ENCODE peak calls at places on chromosomes 1 and 21, in six cellular contexts. O is heart left ventricle, C is K562, U is Peyer's patch, J is endothelial cell of umbilical vein, Q is vagina. P is an unnamed sample.

GRCh38 chr1:62384276-62385005 is 52.4 kb upstream of the USP1 start:
- DNase-seq in Q (no peak), C (no peak), U (no peak), O (peak; percentile 37), J (peak; percentile 60), P (peak; percentile 42)

GRCh38 chr1:167676205-167676915 is 45.4 kb upstream of the MPZL1 start:
- DNase-seq in C (no peak), U (no peak), Q (no peak), O (no peak), J (no peak), P (no peak)

GRCh38 chr1:41418868-41419583 is 57.8 kb downstream of the FOXO6 start:
- DNase-seq in U (peak; percentile 83), Q (no peak), C (no peak), O (peak; percentile 90), J (peak; percentile 67), P (peak; percentile 83)

GRCh38 chr1:54857741-54858665 is 29.0 kb downstream of the DHCR24 start:
- DNase-seq in Q (no peak), J (no peak), C (no peak), U (no peak), O (no peak), P (no peak)

GRCh38 chr1:69567847-69568434 is at the start of gene LRRC7:
- DNase-seq in J (peak; percentile 34), Q (no peak), U (peak; percentile 47), C (peak; percentile 26), O (no peak), P (no peak)

GRCh38 chr1:206456577-206457375 is 13.5 kb upstream of the IKBKE start:
- DNase-seq in O (no peak), J (peak; percentile 55), U (no peak), C (no peak), Q (no peak), P (no peak)

GRCh38 chr21:38809170-38809878 is 3.6 kb downstream of the ETS2 start:
- DNase-seq in C (no peak), Q (no peak), O (no peak), J (no peak), U (no peak), P (no peak)

GRCh38 chr1:244113532-244114320 is 62.6 kb downstream of the ZBTB18 start:
- DNase-seq in Q (no peak), J (peak; percentile 6), U (no peak), C (no peak), O (no peak), P (no peak)

GRCh38 chr1:3668585-3669300 is 16.4 kb downstream of the TP73 start:
- DNase-seq in C (peak; percentile 74), O (peak; percentile 90), Q (no peak), J (no peak), U (peak; percentile 90), P (peak; percentile 98)

GRCh38 chr1:116880952-116881351 is 28.8 kb upstream of the PTGFRN start:
- DNase-seq in J (no peak), Q (no peak), U (no peak), C (no peak), O (peak; percentile 57), P (peak; percentile 50)

GRCh38 chr1:238991730-238992490 is 394.5 kb upstream of the CHRM3 start:
- DNase-seq in U (no peak), J (no peak), C (no peak), O (no peak), Q (no peak), P (no peak)

GRCh38 chr1:20962576-20963258 is 175.6 kb upstream of the HP1BP3 start:
- DNase-seq in U (no peak), Q (no peak), C (no peak), J (no peak), O (no peak), P (no peak)

GRCh38 chr1:240399381-240399780 is 212.6 kb downstream of the GREM2 start:
- DNase-seq in Q (no peak), J (no peak), U (no peak), C (no peak), O (no peak), P (no peak)

GRCh38 chr1:177611402-177611801 is 358.5 kb downstream of the SEC16B start:
- DNase-seq in U (no peak), O (no peak), Q (no peak), J (no peak), C (no peak), P (no peak)

GRCh38 chr1:212951058-212951923 is 950 bp downstream of the VASH2 start:
- DNase-seq in Q (no peak), O (no peak), C (no peak), J (no peak), U (no peak), P (no peak)

GRCh38 chr21:36918291-36918690 is 48.2 kb downstream of the HLCS start:
- DNase-seq in Q (no peak), O (no peak), C (no peak), U (no peak), J (no peak), P (peak; percentile 41)

GRCh38 chr1:55868026-55868425 is 652.9 kb upstream of the USP24 start:
- DNase-seq in O (no peak), Q (no peak), J (peak; percentile 6), U (no peak), C (no peak), P (no peak)

GRCh38 chr1:23529146-23530088 is 1.6 kb downstream of the E2F2 start:
- DNase-seq in O (no peak), Q (no peak), C (peak; percentile 54), U (peak; percentile 74), J (no peak), P (peak; percentile 10)

GRCh38 chr1:32246888-32247273 is at the start of gene FAM167B:
- DNase-seq in C (no peak), J (peak; percentile 37), Q (no peak), U (no peak), O (peak; percentile 62), P (no peak)

GRCh38 chr1:232963366-232963765 is 13.0 kb downstream of the NTPCR start:
- DNase-seq in Q (no peak), J (peak; percentile 93), U (no peak), O (no peak), C (no peak), P (no peak)

GRCh38 chr1:41677586-41677985 is 193.1 kb upstream of the EDN2 start:
- DNase-seq in U (no peak), C (no peak), J (no peak), Q (no peak), O (no peak), P (no peak)

GRCh38 chr1:24643362-24644346 is 552 bp downstream of the SRRM1 start:
- DNase-seq in U (no peak), Q (no peak), C (peak; percentile 75), J (peak; percentile 25), O (no peak), P (peak; percentile 38)

GRCh38 chr1:209662879-209663327 is 10.7 kb upstream of the LAMB3 start:
- DNase-seq in J (no peak), O (no peak), C (no peak), Q (no peak), U (no peak), P (no peak)

GRCh38 chr1:159180516-159180915 is 9.1 kb downstream of the CADM3 start:
- DNase-seq in C (no peak), O (no peak), Q (no peak), J (no peak), U (no peak), P (no peak)

GRCh38 chr1:46300673-46301405 is 2.6 kb downstream of the LRRC41 start:
- DNase-seq in O (peak; percentile 50), C (no peak), J (peak; percentile 59), Q (no peak), U (no peak), P (no peak)

DNA sequence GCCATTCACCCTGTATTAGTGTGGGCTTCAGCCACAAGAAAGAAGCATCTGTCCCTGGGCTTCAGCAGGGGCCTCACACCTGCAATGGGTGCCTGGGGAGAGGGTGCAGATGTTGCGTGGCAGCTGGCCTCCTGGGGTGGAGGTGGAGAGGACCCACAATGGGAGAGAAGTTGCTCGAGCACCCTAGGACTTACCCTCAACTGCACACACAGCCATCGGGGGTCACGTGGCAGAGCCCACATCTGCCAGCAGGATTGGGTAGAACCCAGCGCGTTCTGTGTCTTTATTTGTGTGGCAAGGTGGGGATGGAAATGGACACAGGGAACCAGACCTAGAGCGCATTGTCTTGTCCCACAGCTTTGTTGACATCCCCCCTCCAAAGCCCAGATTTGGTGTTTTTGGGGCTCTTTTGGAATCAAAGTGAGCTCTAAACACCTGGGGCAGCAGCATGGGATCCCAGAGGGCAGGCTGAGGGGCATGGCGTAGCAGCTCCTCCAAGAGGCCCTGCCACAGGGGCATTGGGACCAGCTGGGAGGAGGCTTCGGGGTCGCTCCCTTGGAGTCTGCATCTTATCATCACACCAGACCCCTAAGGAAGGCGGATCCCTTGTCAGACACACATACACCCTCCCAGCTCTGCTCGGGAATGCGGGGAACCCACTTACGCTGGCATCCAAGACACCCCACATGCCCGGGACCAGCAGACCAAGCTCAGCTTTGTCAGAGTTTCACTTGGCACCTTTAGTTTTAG is 5.1 kb downstream of the ABCG1 start:
- DNase-seq in C (no peak), J (no peak), Q (no peak), U (no peak), O (no peak), P (no peak)
- H3K27me3 ChIP-seq in C (peaks cover 60% of the 10 kb centered on the region), J (peaks cover 2% of the 10 kb centered on the region), Q (no peaks in the 10 kb centered on the region), U (no peaks in the 10 kb centered on the region), O (no peaks in the 10 kb centered on the region), P (peaks cover 7% of the 10 kb centered on the region)

GRCh38 chr1:156742801-156743200 is 1.9 kb upstream of the MRPL24 start:
- DNase-seq in Q (no peak), C (no peak), U (no peak), J (no peak), O (no peak), P (no peak)

GRCh38 chr1:156740307-156740678 is 595 bp downstream of the MRPL24 start:
- DNase-seq in Q (no peak), U (no peak), J (no peak), O (no peak), C (no peak), P (no peak)

GRCh38 chr1:156741613-156741983 is 710 bp upstream of the MRPL24 start:
- DNase-seq in J (no peak), U (no peak), O (no peak), C (no peak), Q (no peak), P (no peak)

GRCh38 chr1:156742017-156742416 is 1.1 kb upstream of the MRPL24 start:
- DNase-seq in C (no peak), U (no peak), J (no peak), O (no peak), Q (no peak), P (no peak)

GRCh38 chr1:156740679-156741612 is at the start of gene MRPL24:
- DNase-seq in O (peak; percentile 97), U (peak; percentile 96), J (peak; percentile 99), C (peak; percentile 81), Q (peak; percentile 98), P (peak; percentile 98)
- TF ChIP-seq POLR2A in O (peak; percentile 47), U (no peak), J (peak; percentile 69), C (peak; percentile 81), Q (no peak), P (peak; percentile 77)

DNA sequence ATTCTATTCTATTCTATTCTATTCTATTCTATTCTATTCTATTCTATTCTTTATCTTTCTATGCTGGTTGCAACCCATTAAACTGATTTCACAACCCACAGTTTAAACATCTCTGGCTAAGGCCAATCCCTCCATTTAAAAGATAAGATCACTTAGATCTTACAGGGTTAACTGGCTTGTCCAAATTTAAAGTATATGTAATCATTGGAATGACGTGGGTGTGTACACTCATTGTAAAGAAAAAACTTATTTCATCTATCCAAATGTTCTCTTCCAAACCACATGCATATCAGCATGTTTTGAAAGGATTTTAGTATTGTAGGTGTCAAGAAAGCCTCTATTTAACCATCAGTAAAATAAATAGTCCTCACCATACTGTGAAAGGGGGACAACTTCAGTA is 299.6 kb upstream of the RUNX1 start:
- DNase-seq in U (no peak), J (no peak), C (no peak), O (no peak), Q (no peak), P (no peak)
- H3K27me3 ChIP-seq in U (no peaks in the 10 kb centered on the region), J (peaks cover 6% of the 10 kb centered on the region), C (no peaks in the 10 kb centered on the region), O (no peaks in the 10 kb centered on the region), Q (no peaks in the 10 kb centered on the region), P (no peaks in the 10 kb centered on the region)

GRCh38 chr1:9823943-9824701 is at the start of gene CLSTN1:
- DNase-seq in C (peak; percentile 99), O (peak; percentile 94), U (peak; percentile 94), Q (no peak), J (peak; percentile 80), P (peak; percentile 89)
- TF ChIP-seq POLR2A in C (no peak), O (peak; percentile 31), U (no peak), Q (no peak), J (no peak), P (peak; percentile 40)